ENCODE peak calls at places on chromosome 21, in six cellular contexts. G is activated T-helper 17 cell treated with anti-CD3 and anti-CD28 coated beads, Interleukin-2, amount 50 U/mL, for 72 hours; J is GM12878; X is activated naive CD8-positive, alpha-beta T cell treated with anti-CD3 and anti-CD28 coated beads, Interleukin-2, amount 50 U/mL, for 24 hours; A is lower lobe of right lung; O is activated CD8-positive, alpha-beta memory T cell treated with anti-CD3 and anti-CD28 coated beads, Interleukin-2, amount 10 ng/mL, durations not matched to agents 7 days and 5 days. K is an unnamed sample.

GRCh38 chr21:17786219-17787181 is 32.7 kb downstream of the C21orf91 start:
- ATAC-seq in J (no peak), A (no peak), X (no peak), G (peak), O (peak), K (no peak)

GRCh38 chr21:45943630-45944540 is 37.7 kb upstream of the COL6A1 start:
- ATAC-seq in G (no peak), X (no peak), A (no peak), O (no peak), J (no peak), K (no peak)

GRCh38 chr21:31225713-31226112 is 118.3 kb downstream of the TIAM1 start:
- ATAC-seq in O (no peak), J (no peak), A (no peak), X (no peak), G (no peak), K (no peak)

GRCh38 chr21:36209626-36210171 is 53.1 kb downstream of the DOP1B start:
- ATAC-seq in O (no peak), A (peak), X (no peak), G (no peak), J (peak), K (no peak)

GRCh38 chr21:43188712-43189151 is 19.9 kb downstream of the CRYAA start:
- ATAC-seq in X (no peak), O (no peak), G (no peak), J (no peak), A (no peak), K (peak)

GRCh38 chr21:33412832-33413519 is 9.8 kb downstream of the IFNGR2 start:
- ATAC-seq in O (no peak), A (peak), J (peak), X (peak), G (peak), K (no peak)

GRCh38 chr21:19913995-19914394 is 1084.2 kb upstream of the NCAM2 start:
- ATAC-seq in J (no peak), A (no peak), X (no peak), G (no peak), O (no peak), K (no peak)

GRCh38 chr21:42388740-42389448 is 7.0 kb downstream of the TMPRSS3 start:
- ATAC-seq in A (peak), O (peak), X (no peak), G (peak), J (peak), K (no peak)

GRCh38 chr21:43209575-43210453 is 41.0 kb downstream of the CRYAA start:
- ATAC-seq in A (no peak), O (no peak), J (no peak), X (no peak), G (no peak), K (no peak)

GRCh38 chr21:45405271-45405818 is 380 bp downstream of the COL18A1 start:
- ATAC-seq in J (no peak), O (no peak), A (peak), G (peak), X (peak), K (peak)

GRCh38 chr21:37085726-37086125 is 12.7 kb downstream of the TTC3 start:
- ATAC-seq in G (no peak), X (no peak), O (no peak), A (no peak), J (no peak), K (no peak)

GRCh38 chr21:41932191-41932575 is 21.6 kb downstream of the C2CD2 start:
- ATAC-seq in J (no peak), O (no peak), G (no peak), X (no peak), A (no peak), K (no peak)

GRCh38 chr21:34511787-34512451 is at the start of gene KCNE1:
- ATAC-seq in O (no peak), G (no peak), A (peak), X (no peak), J (no peak), K (peak)

GRCh38 chr21:16587671-16588379 is 858.0 kb downstream of the USP25 start:
- ATAC-seq in J (no peak), O (no peak), A (peak), X (no peak), G (no peak), K (peak)